ENCODE peak calls at places on chromosome 10, in six cellular contexts. T is GM12878, D is A549, I is HCT116, B is H1, Y is HepG2. S is an unnamed sample.

GRCh38 chr10:88952647-88953111 is at the start of gene ACTA2:
- DNase-seq in T (no peak), D (no peak), I (no peak), B (no peak), Y (no peak), S (no peak)

GRCh38 chr10:12984165-12984747 is 17.3 kb downstream of the CCDC3 start:
- DNase-seq in T (no peak), D (no peak), I (peak; percentile 51), B (no peak), Y (no peak), S (peak; percentile 30)

GRCh38 chr10:54063514-54063913 is 737.5 kb downstream of the PCDH15 start:
- DNase-seq in T (no peak), D (no peak), I (no peak), B (no peak), Y (no peak), S (no peak)

GRCh38 chr10:130746311-130746710 is 565.2 kb downstream of the TCERG1L start:
- DNase-seq in T (no peak), D (no peak), I (no peak), B (no peak), Y (no peak), S (no peak)

GRCh38 chr10:93438796-93439253 is 43.3 kb downstream of the MYOF start:
- DNase-seq in T (no peak), D (peak; percentile 74), I (peak; percentile 82), B (no peak), Y (no peak), S (no peak)

GRCh38 chr10:132588301-132589013 is 50.9 kb downstream of the INPP5A start:
- DNase-seq in T (no peak), D (no peak), I (no peak), B (no peak), Y (no peak), S (peak; percentile 99)

GRCh38 chr10:5252177-5253037 is 55.8 kb downstream of the AKR1C4 start:
- DNase-seq in T (no peak), D (peak; percentile 75), I (no peak), B (peak; percentile 56), Y (peak; percentile 18), S (peak; percentile 4)

GRCh38 chr10:98289802-98290209 is 21.8 kb upstream of the LOXL4 start:
- DNase-seq in T (no peak), D (no peak), I (no peak), B (no peak), Y (no peak), S (no peak)

GRCh38 chr10:56823849-56824248 is 462.8 kb upstream of the ZWINT start:
- DNase-seq in T (peak; percentile 5), D (peak; percentile 17), I (no peak), B (no peak), Y (peak; percentile 2), S (peak; percentile 46)

GRCh38 chr10:14371616-14372015 is 40.9 kb upstream of the FRMD4A start:
- DNase-seq in T (no peak), D (no peak), I (no peak), B (no peak), Y (no peak), S (no peak)

GRCh38 chr10:87093461-87094372 is 926 bp downstream of the GLUD1 start:
- DNase-seq in T (no peak), D (peak; percentile 48), I (no peak), B (peak; percentile 66), Y (peak; percentile 35), S (peak; percentile 87)

GRCh38 chr10:7408003-7408493 is 2.8 kb downstream of the SFMBT2 start:
- DNase-seq in T (no peak), D (peak; percentile 16), I (no peak), B (peak; percentile 77), Y (no peak), S (peak; percentile 27)

GRCh38 chr10:12484945-12485805 is 135.8 kb downstream of the CAMK1D start:
- DNase-seq in T (peak; percentile 76), D (peak; percentile 13), I (no peak), B (peak; percentile 56), Y (peak; percentile 13), S (peak; percentile 12)

GRCh38 chr10:1538121-1538520 is 199.2 kb downstream of the ADARB2 start:
- DNase-seq in T (no peak), D (no peak), I (no peak), B (no peak), Y (no peak), S (no peak)

GRCh38 chr10:637771-638195 is 51.7 kb downstream of the DIP2C start:
- DNase-seq in T (no peak), D (no peak), I (no peak), B (no peak), Y (no peak), S (no peak)

GRCh38 chr10:26637521-26638275 is 59.8 kb upstream of the PDSS1 start:
- DNase-seq in T (no peak), D (no peak), I (no peak), B (no peak), Y (no peak), S (no peak)

GRCh38 chr10:127196227-127196954 is at the start of gene INSYN2A:
- DNase-seq in T (no peak), D (peak; percentile 46), I (no peak), B (peak; percentile 76), Y (no peak), S (no peak)

DNA sequence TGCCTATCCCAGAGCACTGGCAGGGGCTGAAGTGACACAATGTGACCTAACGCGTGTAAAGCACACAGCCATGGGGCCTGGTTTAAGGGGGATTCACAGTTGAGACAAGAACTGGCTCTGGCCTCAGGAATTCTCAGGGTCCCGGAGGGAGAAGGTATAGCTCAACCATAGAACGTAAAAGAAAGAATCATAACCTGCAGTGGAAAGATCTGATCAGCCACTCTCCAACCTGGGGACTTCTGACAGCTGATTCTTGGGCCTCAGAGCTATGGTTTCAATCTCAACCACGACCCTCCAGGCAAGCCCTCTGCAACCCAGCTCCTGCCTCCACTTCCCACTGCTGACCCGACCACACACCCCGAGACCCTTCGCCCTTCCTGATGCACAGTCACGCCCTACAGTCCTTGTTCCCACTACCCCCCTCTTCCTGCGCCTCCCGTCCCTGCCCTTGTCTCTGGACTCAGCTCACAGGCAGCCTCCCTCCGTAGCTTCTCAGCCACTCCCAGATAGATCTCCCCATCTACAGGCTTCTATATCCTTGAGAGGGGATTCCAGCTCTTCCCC is 245.2 kb downstream of the BUB3 start:
- DNase-seq in T (no peak), D (no peak), I (no peak), B (no peak), Y (no peak), S (no peak)
- TF ChIP-seq MAX in T (no peak), D (no peak), I (no peak), B (no peak), Y (no peak), S (no peak)

DNA sequence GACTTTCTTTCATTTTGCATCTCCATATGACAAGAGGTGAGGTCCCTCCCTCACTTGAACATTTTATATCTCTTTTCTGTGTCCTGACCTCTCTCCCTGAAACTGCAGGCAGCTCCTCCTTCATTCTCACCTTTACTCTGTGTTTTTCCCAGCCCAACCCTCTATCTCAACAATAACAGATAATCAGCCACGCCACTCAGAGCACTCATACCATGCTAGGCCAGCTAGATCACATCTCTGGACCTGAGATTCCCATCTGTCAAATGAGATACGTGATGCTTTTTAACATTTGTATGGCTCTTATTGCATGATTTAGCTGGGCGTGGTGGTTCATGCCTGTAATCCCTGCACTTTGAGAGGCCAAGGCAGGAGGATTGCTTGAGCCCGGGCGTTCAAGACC is 63.1 kb upstream of the PDCD4 start:
- DNase-seq in T (no peak), D (no peak), I (no peak), B (no peak), Y (no peak), S (no peak)
- TF ChIP-seq POLR2A in T (no peak), D (no peak), I (no peak), B (no peak), Y (no peak), S (no peak)

DNA sequence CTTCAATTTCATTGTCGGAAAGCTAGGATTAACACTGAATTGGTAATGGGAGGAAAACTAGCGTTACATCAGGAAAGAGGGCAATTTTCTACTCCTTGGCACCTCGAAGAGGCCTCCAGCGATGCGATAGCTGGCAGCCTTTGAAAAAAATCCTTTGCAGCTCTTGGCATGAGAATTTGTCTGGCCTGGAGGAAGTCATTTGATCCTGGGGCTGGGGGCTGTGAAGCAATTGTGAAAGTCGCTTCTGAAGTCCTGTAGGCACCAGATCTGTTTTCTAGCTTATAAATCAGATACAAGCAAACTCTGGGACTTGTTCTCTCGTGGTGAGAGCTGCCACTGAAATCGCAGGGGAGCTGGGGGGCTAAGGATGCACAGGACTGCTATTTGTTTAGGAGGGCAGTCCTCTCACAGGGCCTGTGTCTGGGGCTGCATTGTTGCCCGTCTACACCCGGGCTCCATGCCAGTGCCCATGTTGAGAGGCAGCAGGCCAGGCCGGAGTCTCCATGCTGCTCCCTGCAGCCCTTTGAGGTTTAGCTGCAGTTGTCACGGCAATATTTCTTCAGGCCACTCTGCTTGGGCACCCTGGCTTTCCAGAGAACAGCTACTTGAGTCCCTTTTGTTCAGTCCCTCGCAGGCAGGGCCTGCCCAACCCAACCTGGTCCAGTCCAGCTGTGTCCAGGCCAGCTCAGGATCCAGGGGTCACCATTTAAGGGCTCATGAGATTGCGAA is 206.7 kb upstream of the LYZL1 start:
- DNase-seq in T (no peak), D (no peak), I (no peak), B (no peak), Y (no peak), S (no peak)
- TF ChIP-seq MAX in T (no peak), D (no peak), I (no peak), B (no peak), Y (no peak), S (no peak)

DNA sequence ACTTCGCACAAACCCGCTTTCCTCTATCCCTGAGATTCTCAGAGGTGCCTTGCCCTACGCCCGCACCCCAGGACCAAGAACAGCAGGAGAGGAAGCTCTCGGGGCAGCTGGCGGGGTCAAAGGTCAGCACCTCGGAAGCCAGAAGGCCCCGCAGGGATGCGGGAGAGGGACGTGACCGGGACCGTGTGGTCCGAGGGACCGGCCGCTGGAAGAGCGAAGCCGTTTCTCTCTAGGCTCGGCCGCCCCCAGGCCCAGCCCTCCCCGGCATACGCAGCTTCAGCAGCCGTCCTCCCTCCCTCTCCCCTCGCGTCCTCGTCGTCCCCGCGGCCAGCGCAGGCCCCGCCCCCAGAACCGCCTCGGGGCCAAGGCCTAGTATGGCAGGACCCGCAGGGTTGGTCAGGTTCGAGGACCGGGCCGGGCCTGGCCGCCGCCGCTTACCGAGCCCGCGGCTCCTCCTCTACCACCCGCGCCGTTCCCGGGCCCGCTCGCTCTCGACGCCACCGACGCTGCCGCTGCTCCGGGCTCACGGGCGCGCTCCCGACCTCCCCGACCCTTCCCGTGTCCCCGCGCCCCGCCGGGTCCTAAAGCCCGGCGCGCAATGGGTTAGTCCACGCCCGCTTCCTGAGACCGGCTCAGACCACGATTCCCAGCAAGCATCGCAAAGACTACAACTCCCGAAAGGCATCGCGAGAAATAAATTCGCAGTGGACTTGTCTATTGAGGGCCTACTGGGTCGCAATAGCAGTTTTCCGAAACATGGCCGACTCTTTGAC is at the start of gene ARMH3:
- DNase-seq in T (peak; percentile 87), D (peak; percentile 99), I (peak; percentile 99), B (peak; percentile 90), Y (peak; percentile 98), S (peak; percentile 99)
- TF ChIP-seq POLR2A in T (peak; percentile 83), D (peak; percentile 33), I (peak; percentile 84), B (no peak), Y (peak; percentile 53), S (peak; percentile 75)